ENCODE peak calls at places on chromosomes 6 and 20, in six cellular contexts. L, J, M, G, B and W are unnamed samples.
A peak's percentile ranks its signal among the peaks of the same experiment; 100 is the strongest.

GRCh38 chr20:57211949-57212889 is 54.2 kb downstream of the BMP7 start:
- DNase-seq in L (no peak), J (peak; percentile 76), M (peak; percentile 77), G (peak; percentile 39), B (no peak), W (no peak)

GRCh38 chr20:5557123-5557522 is 193.1 kb upstream of the SHLD1 start:
- DNase-seq in L (peak; percentile 43), J (peak; percentile 54), M (peak; percentile 72), G (peak; percentile 23), B (peak; percentile 20), W (no peak)

GRCh38 chr20:63896136-63896890 is 1.4 kb downstream of the DNAJC5 start:
- DNase-seq in L (peak; percentile 56), J (peak; percentile 81), M (peak; percentile 54), G (peak; percentile 48), B (no peak), W (no peak)

GRCh38 chr6:133340557-133340956 is 99.4 kb downstream of the EYA4 start:
- DNase-seq in L (no peak), J (no peak), M (peak; percentile 65), G (no peak), B (no peak), W (no peak)

GRCh38 chr6:111307275-111307858 is 175.7 kb downstream of the REV3L start:
- DNase-seq in L (no peak), J (no peak), M (no peak), G (no peak), B (no peak), W (no peak)

GRCh38 chr6:158068893-158069799 is 87.5 kb downstream of the SYNJ2 start:
- DNase-seq in L (peak; percentile 34), J (peak; percentile 80), M (peak; percentile 63), G (no peak), B (no peak), W (no peak)

GRCh38 chr20:47982574-47983360 is 197.5 kb upstream of the SULF2 start:
- DNase-seq in L (no peak), J (no peak), M (no peak), G (no peak), B (no peak), W (no peak)

GRCh38 chr6:29632789-29633531 is at the start of gene GABBR1:
- DNase-seq in L (peak; percentile 99), J (peak; percentile 85), M (peak; percentile 89), G (peak; percentile 88), B (peak; percentile 73), W (no peak)

GRCh38 chr20:50034567-50035170 is 51.9 kb downstream of the SNAI1 start:
- DNase-seq in L (no peak), J (no peak), M (peak; percentile 33), G (peak; percentile 45), B (no peak), W (no peak)

GRCh38 chr6:64538760-64539159 is 903.2 kb downstream of the PHF3 start:
- DNase-seq in L (no peak), J (no peak), M (no peak), G (no peak), B (no peak), W (no peak)

GRCh38 chr6:25027221-25027916 is 91.6 kb upstream of the RIPOR2 start:
- DNase-seq in L (peak; percentile 38), J (peak; percentile 39), M (no peak), G (no peak), B (no peak), W (no peak)

GRCh38 chr6:3453410-3453809 is 3.4 kb downstream of the SLC22A23 start:
- DNase-seq in L (peak; percentile 39), J (no peak), M (no peak), G (no peak), B (peak; percentile 54), W (no peak)

GRCh38 chr20:48823960-48824497 is 3.8 kb downstream of the PREX1 start:
- DNase-seq in L (no peak), J (no peak), M (peak; percentile 61), G (no peak), B (no peak), W (no peak)

GRCh38 chr6:166760288-166760687 is 133.2 kb upstream of the RPS6KA2 start:
- DNase-seq in L (no peak), J (no peak), M (no peak), G (no peak), B (no peak), W (no peak)

GRCh38 chr6:32046450-32047083 is 8.4 kb downstream of the CYP21A2 start:
- DNase-seq in L (peak; percentile 40), J (no peak), M (peak; percentile 12), G (peak; percentile 60), B (no peak), W (no peak)

GRCh38 chr6:45626087-45626891 is 248.6 kb upstream of the SUPT3H start:
- DNase-seq in L (no peak), J (no peak), M (peak; percentile 90), G (no peak), B (no peak), W (no peak)

GRCh38 chr6:22099241-22099640 is 197.6 kb downstream of the PRL start:
- DNase-seq in L (no peak), J (no peak), M (no peak), G (no peak), B (peak; percentile 52), W (no peak)

GRCh38 chr6:169979873-169980440 is 228.5 kb downstream of the ERMARD start:
- DNase-seq in L (no peak), J (no peak), M (no peak), G (no peak), B (no peak), W (no peak)

GRCh38 chr20:24963672-24964517 is 14.8 kb downstream of the CST7 start:
- DNase-seq in L (no peak), J (no peak), M (no peak), G (no peak), B (no peak), W (no peak)

GRCh38 chr6:1729133-1729751 is 119.5 kb downstream of the FOXC1 start:
- DNase-seq in L (no peak), J (no peak), M (no peak), G (no peak), B (no peak), W (no peak)

GRCh38 chr6:125564941-125565340 is 184.5 kb upstream of the HEY2 start:
- DNase-seq in L (no peak), J (no peak), M (no peak), G (no peak), B (no peak), W (no peak)

GRCh38 chr6:132136976-132137375 is 185.8 kb upstream of the CCN2 start:
- DNase-seq in L (no peak), J (no peak), M (no peak), G (no peak), B (no peak), W (no peak)

GRCh38 chr6:161901740-161902426 is 628.0 kb upstream of the AGPAT4 start:
- DNase-seq in L (no peak), J (no peak), M (no peak), G (no peak), B (no peak), W (no peak)

GRCh38 chr20:38286586-38287502 is 17.1 kb upstream of the BPI start:
- DNase-seq in L (no peak), J (no peak), M (peak; percentile 71), G (peak; percentile 37), B (no peak), W (no peak)

GRCh38 chr6:148524976-148525375 is 182.3 kb downstream of the SASH1 start:
- DNase-seq in L (no peak), J (no peak), M (peak; percentile 91), G (no peak), B (no peak), W (no peak)

GRCh38 chr6:52551483-52552277 is 25.2 kb downstream of the TRAM2 start:
- DNase-seq in L (no peak), J (peak; percentile 86), M (peak; percentile 78), G (peak; percentile 54), B (peak; percentile 86), W (no peak)

GRCh38 chr20:59013959-59014608 is 5.1 kb upstream of the TUBB1 start:
- DNase-seq in L (no peak), J (no peak), M (peak; percentile 41), G (no peak), B (no peak), W (no peak)

GRCh38 chr20:29427201-29428060 is 1830.0 kb upstream of the DEFB115 start:
- DNase-seq in L (no peak), J (no peak), M (no peak), G (no peak), B (no peak), W (no peak)